ENCODE peak calls at places on chromosomes 6 and 20, in nine cellular contexts. O is astrocyte of the cerebellum, S is kidney epithelial cell, U is coronary artery, L is HepG2, N is endothelial cell of umbilical vein, D is tibial nerve, A is tibial artery, I is adrenal gland. K is an unnamed sample.
A peak's percentile ranks its signal among the peaks of the same experiment; 100 is the strongest.

GRCh38 chr6:13568970-13569369 is 5.4 kb upstream of the SIRT5 start:
- DNase-seq in D (no peak), O (no peak), U (no peak), N (no peak), L (no peak), S (no peak), I (no peak), A (no peak), K (no peak)

GRCh38 chr6:68045193-68045592 is 589.9 kb upstream of the ADGRB3 start:
- DNase-seq in O (no peak), I (no peak), S (no peak), L (no peak), A (no peak), U (no peak), N (no peak), D (no peak), K (no peak)

GRCh38 chr6:73290435-73290834 is 27.4 kb upstream of the KHDC1 start:
- DNase-seq in D (no peak), L (no peak), S (no peak), O (no peak), N (peak; percentile 61), A (no peak), I (no peak), U (no peak), K (peak; percentile 25)

GRCh38 chr20:1893721-1894470 is 1.3 kb upstream of the SIRPA start:
- DNase-seq in U (no peak), A (peak; percentile 65), L (peak; percentile 53), O (no peak), S (no peak), I (peak; percentile 87), N (no peak), D (peak; percentile 40), K (no peak)

GRCh38 chr6:67854098-67854497 is 781.0 kb upstream of the ADGRB3 start:
- DNase-seq in I (no peak), S (no peak), O (no peak), D (no peak), A (no peak), L (no peak), N (no peak), U (no peak), K (no peak)

GRCh38 chr6:149317656-149318571 is at the start of gene TAB2:
- DNase-seq in I (peak; percentile 59), O (no peak), U (no peak), A (peak; percentile 25), S (no peak), D (peak; percentile 30), L (no peak), N (peak; percentile 32), K (no peak)

GRCh38 chr20:58597021-58597940 is 53.8 kb upstream of the STX16 start:
- DNase-seq in D (peak; percentile 28), A (peak; percentile 77), O (no peak), N (no peak), I (peak; percentile 58), S (no peak), L (no peak), U (no peak), K (peak; percentile 74)

GRCh38 chr20:63873477-63873971 is 8.5 kb downstream of the TPD52L2 start:
- DNase-seq in L (no peak), S (no peak), O (no peak), I (peak; percentile 82), D (peak; percentile 57), U (no peak), A (peak; percentile 73), N (peak; percentile 87), K (peak; percentile 85)

GRCh38 chr20:17504898-17505663 is 26.1 kb downstream of the BFSP1 start:
- DNase-seq in N (peak; percentile 72), L (peak; percentile 64), A (peak; percentile 49), S (no peak), I (peak; percentile 59), U (peak; percentile 81), D (peak; percentile 28), O (peak; percentile 16), K (peak; percentile 49)

GRCh38 chr20:17504326-17504897 is 26.8 kb downstream of the BFSP1 start:
- DNase-seq in D (no peak), N (no peak), S (no peak), I (no peak), O (no peak), U (no peak), A (no peak), L (no peak), K (no peak)

GRCh38 chr20:17503501-17504325 is 27.5 kb downstream of the BFSP1 start:
- DNase-seq in I (no peak), A (no peak), L (no peak), N (no peak), D (no peak), S (no peak), U (peak; percentile 53), O (no peak), K (no peak)

GRCh38 chr20:17507032-17507431 is 24.1 kb downstream of the BFSP1 start:
- DNase-seq in L (no peak), A (no peak), I (no peak), D (no peak), N (no peak), U (no peak), O (no peak), S (no peak), K (no peak)

DNA sequence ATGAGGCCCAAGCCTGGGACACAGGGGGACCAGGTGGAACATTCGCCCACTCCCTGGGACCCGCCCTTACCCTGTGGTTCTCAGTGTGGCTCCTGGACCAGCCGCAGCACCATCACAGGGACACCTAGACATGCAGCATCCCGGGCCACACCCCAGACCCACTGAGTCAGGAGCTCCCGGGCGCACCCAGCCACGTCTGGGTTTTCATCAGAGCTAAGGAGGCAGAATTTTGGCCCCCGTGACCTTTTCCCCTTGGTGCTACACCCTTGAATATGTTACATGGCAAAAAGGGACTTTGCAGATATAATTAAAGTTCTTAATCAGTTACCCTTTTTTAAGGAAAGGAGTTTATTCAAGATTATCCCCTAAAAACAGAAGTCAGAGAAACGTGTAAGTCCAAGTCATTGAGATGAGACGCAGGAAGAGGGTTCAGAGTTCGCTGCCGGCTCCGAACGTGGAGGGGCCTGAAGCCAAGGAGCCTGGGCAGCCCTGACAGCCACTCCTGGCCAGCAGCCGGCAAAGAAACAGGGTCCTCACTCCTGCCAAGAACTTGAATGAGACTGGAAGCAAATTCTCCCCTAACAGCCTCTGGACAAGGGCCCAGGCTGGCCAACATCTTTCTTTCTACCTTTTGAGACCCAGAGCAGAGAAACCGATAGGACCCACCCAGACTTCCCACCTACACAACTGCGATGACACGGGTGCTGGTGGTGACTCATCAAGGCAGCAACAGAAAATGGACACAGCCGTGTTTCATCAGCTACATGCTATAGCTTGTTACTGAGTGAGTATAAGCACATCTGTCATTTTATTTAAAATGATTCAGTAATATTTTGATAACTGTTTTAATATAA is 25.3 kb downstream of the BFSP1 start:
- DNase-seq in D (no peak), O (no peak), N (no peak), A (no peak), I (no peak), U (no peak), L (peak; percentile 21), S (no peak), K (peak; percentile 10)
- H3K4me3 ChIP-seq in D (peak overlapping the region; percentile 40), O (no peak overlapping the region), N (no peak overlapping the region), A (peak overlapping the region; percentile 57), I (no peak overlapping the region), U (peak overlapping the region; percentile 64), L (peak overlapping the region; percentile 74), S (no peak overlapping the region), K (peak overlapping the region; percentile 69)

GRCh38 chr6:133042550-133043120 is 198.5 kb upstream of the EYA4 start:
- DNase-seq in L (no peak), I (no peak), U (no peak), A (no peak), S (no peak), D (no peak), O (no peak), N (no peak), K (no peak)

GRCh38 chr6:133034509-133035206 is 206.5 kb upstream of the EYA4 start:
- DNase-seq in S (no peak), D (no peak), O (no peak), N (no peak), L (peak; percentile 99), I (no peak), A (no peak), U (no peak), K (no peak)

GRCh38 chr6:133041020-133041419 is 200.1 kb upstream of the EYA4 start:
- DNase-seq in N (no peak), L (no peak), O (no peak), U (no peak), D (no peak), A (no peak), S (no peak), I (no peak), K (no peak)

DNA sequence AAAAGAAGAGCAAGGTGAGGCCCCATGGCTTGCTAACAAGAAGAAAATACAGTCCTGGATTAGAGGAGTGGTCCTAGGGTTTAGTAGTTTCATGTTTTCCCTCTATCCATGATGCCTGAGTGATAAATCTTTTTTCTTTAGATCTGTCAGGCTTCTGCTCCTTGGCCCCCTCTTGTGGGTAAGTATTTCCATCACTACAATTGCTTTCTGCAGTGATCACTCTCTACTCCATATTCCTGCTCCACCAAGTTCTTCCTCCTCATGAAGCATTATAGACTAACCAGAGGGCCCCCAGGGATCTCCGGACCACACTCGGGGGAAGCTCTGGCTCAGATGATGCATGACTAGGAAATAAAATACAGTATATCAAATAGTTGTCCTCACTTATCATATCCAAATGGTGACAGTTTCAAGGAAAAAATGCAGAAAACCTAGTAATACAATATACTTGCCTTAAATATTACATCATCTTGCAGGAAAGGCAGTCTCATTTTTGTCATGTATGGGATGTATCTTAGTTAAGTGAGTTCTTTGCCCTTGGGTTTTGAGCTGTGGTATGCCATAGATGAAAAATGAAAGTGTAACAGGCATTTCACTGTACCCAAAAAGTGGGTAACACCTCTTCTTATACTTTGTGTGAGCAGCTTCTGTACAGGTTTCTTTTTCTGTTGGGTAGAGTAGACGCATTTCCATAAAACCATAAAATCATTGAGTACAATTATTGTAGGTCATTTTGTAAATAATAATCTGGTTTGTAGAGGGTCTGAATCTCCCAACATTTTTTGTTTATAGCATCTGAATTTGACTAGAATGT is 200.9 kb upstream of the EYA4 start:
- DNase-seq in N (peak; percentile 53), I (no peak), S (no peak), L (peak; percentile 54), O (peak; percentile 18), D (no peak), U (no peak), A (no peak), K (peak; percentile 1)
- TF ChIP-seq CTCF in N (no peak), I (peak; percentile 5), S (peak; percentile 52), L (peak; percentile 71), O (peak; percentile 71), D (no peak), U (no peak), A (peak; percentile 5), K (peak; percentile 37)

DNA sequence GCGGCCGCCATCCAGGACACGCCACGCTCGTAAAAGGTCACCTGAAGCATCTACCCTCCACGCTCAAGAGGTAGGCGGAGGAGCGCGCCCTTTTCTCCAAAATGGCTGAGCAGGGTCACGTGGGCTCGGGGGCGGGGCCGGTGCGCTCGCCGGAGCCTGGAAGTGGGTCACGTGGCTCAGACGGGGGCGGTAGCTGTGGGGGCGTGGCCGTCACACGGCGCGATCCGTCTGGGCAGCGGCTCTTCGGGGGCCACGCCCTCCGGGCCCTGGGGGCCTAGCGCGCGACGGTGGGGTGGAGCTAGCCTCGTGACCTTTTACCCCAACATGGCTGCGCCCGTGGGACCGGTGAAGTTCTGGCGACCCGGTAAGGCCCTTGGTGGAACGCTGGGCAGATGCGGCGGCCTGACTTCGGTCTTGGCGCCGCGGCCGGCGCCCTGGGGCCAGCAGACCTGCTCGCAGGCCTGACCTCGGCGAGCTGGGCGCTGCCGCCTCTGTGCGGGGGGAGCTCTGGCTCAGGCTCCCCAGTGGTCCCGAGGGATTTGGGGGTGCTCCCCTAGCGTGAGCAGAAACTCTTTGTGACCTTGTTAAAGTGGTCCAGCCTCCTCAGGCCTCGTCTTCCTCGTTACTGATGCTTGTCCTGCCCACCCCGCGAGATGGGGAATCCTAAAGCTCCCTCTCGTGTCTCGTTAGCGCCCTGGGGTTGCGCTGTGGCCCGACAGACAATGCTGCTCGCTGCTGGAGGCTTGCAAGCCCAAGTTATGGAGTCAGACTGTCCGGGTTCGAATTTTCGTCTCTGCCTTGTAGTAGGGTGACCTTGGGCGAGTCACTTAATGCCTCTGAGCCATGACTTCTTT is at the start of gene DHX35:
- DNase-seq in N (peak; percentile 97), L (peak; percentile 97), U (peak; percentile 97), I (peak; percentile 99), S (peak; percentile 75), O (peak; percentile 88), D (peak; percentile 98), A (peak; percentile 96), K (peak; percentile 95)
- H3K4me3 ChIP-seq in N (peak within 1 kb of the TSS; percentile 95), L (peak within 1 kb of the TSS; percentile 95), U (peak within 1 kb of the TSS; percentile 98), I (peak within 1 kb of the TSS; percentile 98), S (peak within 1 kb of the TSS; percentile 65), O (peak within 1 kb of the TSS; percentile 82), D (peak within 1 kb of the TSS; percentile 95), A (peak within 1 kb of the TSS; percentile 76), K (peak within 1 kb of the TSS; percentile 94)

GRCh38 chr6:35465646-35466045 is 2.6 kb upstream of the RPL10A start:
- DNase-seq in A (no peak), D (no peak), L (no peak), U (no peak), S (no peak), O (no peak), I (no peak), N (no peak), K (no peak)

GRCh38 chr6:35468980-35469710 is 944 bp downstream of the RPL10A start:
- DNase-seq in A (peak; percentile 43), I (no peak), L (no peak), D (no peak), N (no peak), U (peak; percentile 84), O (no peak), S (no peak), K (no peak)

GRCh38 chr6:35469711-35470662 is 1.8 kb downstream of the RPL10A start:
- DNase-seq in N (peak; percentile 22), S (no peak), D (no peak), U (no peak), L (peak; percentile 44), A (no peak), O (no peak), I (no peak), K (no peak)

GRCh38 chr6:35470663-35471120 is 2.5 kb downstream of the RPL10A start:
- DNase-seq in D (no peak), U (no peak), S (no peak), O (no peak), N (no peak), I (no peak), A (no peak), L (no peak), K (no peak)

GRCh38 chr6:35468181-35468979 is at the start of gene RPL10A:
- DNase-seq in I (peak; percentile 99), A (peak; percentile 93), L (peak; percentile 98), D (peak; percentile 96), S (peak; percentile 84), U (peak; percentile 95), O (peak; percentile 94), N (peak; percentile 97), K (peak; percentile 95)
- TF ChIP-seq CTCF in I (peak; percentile 97), A (peak; percentile 98), L (peak; percentile 100), D (peak; percentile 98), S (peak; percentile 96), U (peak; percentile 92), O (peak; percentile 97), N (peak; percentile 99), K (peak; percentile 83)

K was measured in AG10803.